ENCODE peak calls at places on chromosomes 6 and 20, in five cellular contexts. X is activated CD4-positive, alpha-beta T cell treated with anti-CD3 and anti-CD28 coated beads for 36 hours; G is RCC 7860; D is SK-MEL-5; M is NCI-H1105. V is an unnamed sample.
A peak's percentile ranks its signal among the peaks of the same experiment; 100 is the strongest.

GRCh38 chr6:97053643-97054411 is 129.3 kb downstream of the KLHL32 start:
- DNase-seq in X (no peak), G (no peak), D (peak; percentile 49), M (no peak), V (no peak)

GRCh38 chr20:38651154-38651553 is 49.5 kb downstream of the ARHGAP40 start:
- DNase-seq in X (no peak), G (no peak), D (no peak), M (no peak), V (no peak)

GRCh38 chr6:72621243-72622093 is at the start of gene KCNQ5:
- DNase-seq in X (peak; percentile 35), G (no peak), D (no peak), M (no peak), V (peak; percentile 24)

GRCh38 chr20:2141592-2142575 is 40.3 kb downstream of the STK35 start:
- DNase-seq in X (no peak), G (no peak), D (no peak), M (no peak), V (no peak)

GRCh38 chr20:33649201-33649631 is 12.9 kb upstream of the C20orf144 start:
- DNase-seq in X (no peak), G (no peak), D (no peak), M (no peak), V (no peak)

GRCh38 chr6:109672827-109673226 is 18.2 kb downstream of the AK9 start:
- DNase-seq in X (no peak), G (no peak), D (no peak), M (no peak), V (no peak)

GRCh38 chr6:162385980-162386379 is 341.6 kb downstream of the PRKN start:
- DNase-seq in X (no peak), G (no peak), D (no peak), M (no peak), V (no peak)

GRCh38 chr20:56222201-56222600 is 26.3 kb upstream of the MC3R start:
- DNase-seq in X (no peak), G (no peak), D (no peak), M (no peak), V (peak; percentile 10)

GRCh38 chr20:34516874-34517542 is 786 bp downstream of the DYNLRB1 start:
- DNase-seq in X (peak; percentile 71), G (no peak), D (peak; percentile 21), M (peak; percentile 22), V (no peak)

GRCh38 chr6:79895382-79896100 is 51.8 kb downstream of the ELOVL4 start:
- DNase-seq in X (no peak), G (no peak), D (no peak), M (no peak), V (no peak)

GRCh38 chr6:109595998-109596397 is 95.0 kb downstream of the AK9 start:
- DNase-seq in X (peak; percentile 44), G (no peak), D (peak; percentile 63), M (no peak), V (peak; percentile 36)

GRCh38 chr20:7161690-7162089 is 394.2 kb downstream of the BMP2 start:
- DNase-seq in X (no peak), G (no peak), D (peak; percentile 43), M (no peak), V (no peak)

GRCh38 chr20:24779166-24779565 is 169.9 kb upstream of the CST7 start:
- DNase-seq in X (no peak), G (no peak), D (no peak), M (no peak), V (no peak)

GRCh38 chr6:12679291-12679690 is 37.3 kb upstream of the PHACTR1 start:
- DNase-seq in X (no peak), G (no peak), D (no peak), M (no peak), V (no peak)

GRCh38 chr6:169452117-169452868 is 198.6 kb upstream of the THBS2 start:
- DNase-seq in X (no peak), G (peak; percentile 28), D (no peak), M (no peak), V (no peak)

GRCh38 chr20:1281279-1282057 is 15.4 kb downstream of the SNPH start:
- DNase-seq in X (no peak), G (no peak), D (no peak), M (peak; percentile 16), V (no peak)

GRCh38 chr6:140311146-140311545 is 936.7 kb upstream of the CITED2 start:
- DNase-seq in X (no peak), G (no peak), D (no peak), M (no peak), V (no peak)

GRCh38 chr6:136063095-136063494 is 187.0 kb downstream of the MTFR2 start:
- DNase-seq in X (no peak), G (peak; percentile 18), D (no peak), M (no peak), V (no peak)

GRCh38 chr20:9144643-9145042 is 75.8 kb downstream of the PLCB4 start:
- DNase-seq in X (no peak), G (no peak), D (no peak), M (no peak), V (no peak)

GRCh38 chr6:83193747-83194582 is 808 bp downstream of the RWDD2A start:
- DNase-seq in X (peak; percentile 28), G (no peak), D (peak; percentile 14), M (peak; percentile 69), V (no peak)

GRCh38 chr6:139028242-139028657 is 295 bp upstream of the ABRACL start:
- DNase-seq in X (no peak), G (no peak), D (no peak), M (peak; percentile 68), V (peak; percentile 68)

GRCh38 chr6:16061833-16062232 is 67.1 kb upstream of the MYLIP start:
- DNase-seq in X (no peak), G (no peak), D (no peak), M (no peak), V (no peak)

GRCh38 chr6:40930555-40930954 is 108.5 kb downstream of the UNC5CL start:
- DNase-seq in X (no peak), G (no peak), D (no peak), M (no peak), V (no peak)

GRCh38 chr6:6686748-6687601 is 98.5 kb downstream of the LY86 start:
- DNase-seq in X (peak; percentile 45), G (peak; percentile 76), D (peak; percentile 89), M (peak; percentile 98), V (peak; percentile 50)

GRCh38 chr20:58652606-58653303 is 1.7 kb downstream of the STX16 start:
- DNase-seq in X (no peak), G (peak; percentile 45), D (no peak), M (no peak), V (no peak)

GRCh38 chr6:3808759-3809514 is 40.2 kb upstream of the FAM50B start:
- DNase-seq in X (no peak), G (peak; percentile 86), D (peak; percentile 69), M (no peak), V (peak; percentile 72)

GRCh38 chr6:163262080-163262479 is 152.4 kb upstream of the QKI start:
- DNase-seq in X (no peak), G (no peak), D (no peak), M (no peak), V (no peak)

GRCh38 chr6:104700371-104701185 is 159.1 kb downstream of the HACE1 start:
- DNase-seq in X (no peak), G (no peak), D (no peak), M (no peak), V (no peak)

GRCh38 chr6:7730852-7731251 is 5.0 kb downstream of the BMP6 start:
- DNase-seq in X (no peak), G (peak; percentile 59), D (no peak), M (no peak), V (no peak)

GRCh38 chr6:89927788-89928565 is 33.7 kb downstream of the GJA10 start:
- DNase-seq in X (no peak), G (no peak), D (peak; percentile 91), M (no peak), V (peak; percentile 92)